ENCODE peak calls at places on chromosomes 5 and 9, in nine cellular contexts. R, W, Z, B, L, T, O, D and I are unnamed samples.

GRCh38 chr5:135641329-135642178 is 62.8 kb upstream of the CXCL14 start:
- DNase-seq in B (no peak), W (no peak), D (no peak), L (no peak), T (no peak), Z (no peak), O (no peak), R (no peak), I (no peak)

GRCh38 chr9:127682351-127683136 is 24.2 kb upstream of the CFAP157 start:
- DNase-seq in L (no peak), T (no peak), R (no peak), O (no peak), Z (peak), B (no peak), D (no peak), W (no peak), I (no peak)

GRCh38 chr9:1231998-1232919 is 182.1 kb downstream of the DMRT2 start:
- DNase-seq in W (no peak), L (peak), T (no peak), Z (no peak), R (no peak), B (no peak), D (peak), O (no peak), I (no peak)

GRCh38 chr5:10513501-10514442 is 50.1 kb upstream of the ANKRD33B start:
- DNase-seq in O (no peak), W (peak), D (peak), B (no peak), L (no peak), Z (peak), R (peak), T (no peak), I (no peak)

GRCh38 chr5:37251673-37252072 is 2.5 kb upstream of the CPLANE1 start:
- DNase-seq in B (no peak), Z (no peak), O (no peak), R (no peak), T (no peak), L (no peak), W (no peak), D (no peak), I (no peak)

GRCh38 chr9:69056416-69056815 is 20.9 kb downstream of the FXN start:
- DNase-seq in R (no peak), Z (no peak), O (no peak), D (no peak), W (peak), L (no peak), T (no peak), B (no peak), I (no peak)

GRCh38 chr5:17169507-17169906 is 47.9 kb upstream of the BASP1 start:
- DNase-seq in T (no peak), D (no peak), Z (no peak), R (peak), L (no peak), B (no peak), W (no peak), O (no peak), I (no peak)

GRCh38 chr5:32942225-32942989 is 231.3 kb downstream of the NPR3 start:
- DNase-seq in O (peak), R (no peak), Z (no peak), L (no peak), D (peak), B (no peak), W (peak), T (peak), I (peak)

GRCh38 chr9:36101916-36102741 is 34.4 kb upstream of the GLIPR2 start:
- DNase-seq in R (peak), L (peak), O (no peak), T (no peak), W (peak), D (peak), Z (peak), B (no peak), I (no peak)

GRCh38 chr5:137342764-137343163 is 156.4 kb downstream of the SPOCK1 start:
- DNase-seq in D (no peak), Z (no peak), T (no peak), W (peak), R (no peak), O (no peak), B (no peak), L (peak), I (no peak)

GRCh38 chr9:37378613-37379004 is 43.9 kb upstream of the GRHPR start:
- DNase-seq in L (no peak), B (peak), W (no peak), R (no peak), Z (peak), D (no peak), O (no peak), T (no peak), I (no peak)

GRCh38 chr5:32586251-32586642 is 890 bp downstream of the SUB1 start:
- DNase-seq in D (no peak), R (no peak), B (no peak), L (no peak), Z (no peak), W (no peak), O (no peak), T (peak), I (no peak)

GRCh38 chr5:8473016-8473415 is 604.1 kb downstream of the MTRR start:
- DNase-seq in T (no peak), Z (no peak), L (no peak), R (no peak), D (no peak), B (no peak), O (no peak), W (no peak), I (no peak)

GRCh38 chr5:139272471-139273321 is 20.8 kb upstream of the MATR3 start:
- DNase-seq in Z (peak), B (no peak), L (peak), O (peak), T (no peak), D (peak), R (no peak), W (peak), I (no peak)

GRCh38 chr9:106892632-106893031 is 29.7 kb downstream of the ZNF462 start:
- DNase-seq in L (peak), W (peak), R (peak), T (no peak), B (no peak), D (peak), Z (peak), O (no peak), I (no peak)

GRCh38 chr9:136198605-136199083 is 6.3 kb downstream of the LHX3 start:
- DNase-seq in Z (no peak), B (no peak), L (peak), O (no peak), T (peak), R (no peak), W (no peak), D (no peak), I (no peak)

GRCh38 chr5:54895816-54896341 is 89.5 kb downstream of the ESM1 start:
- DNase-seq in T (no peak), R (peak), D (peak), Z (no peak), O (no peak), B (no peak), W (peak), L (peak), I (peak)

GRCh38 chr5:171137768-171138540 is 171.1 kb upstream of the TLX3 start:
- DNase-seq in R (no peak), O (no peak), Z (peak), W (no peak), B (no peak), T (no peak), D (no peak), L (no peak), I (no peak)

GRCh38 chr5:91486638-91487037 is 103.5 kb upstream of the ARRDC3 start:
- DNase-seq in O (no peak), R (no peak), B (no peak), D (no peak), L (peak), W (peak), Z (peak), T (no peak), I (no peak)

GRCh38 chr5:8176101-8176693 is 307.2 kb downstream of the MTRR start:
- DNase-seq in L (no peak), R (no peak), O (no peak), B (no peak), T (no peak), W (no peak), Z (peak), D (no peak), I (no peak)

GRCh38 chr5:116009806-116010205 is 22.5 kb upstream of the ARL14EPL start:
- DNase-seq in T (no peak), B (no peak), W (no peak), Z (no peak), L (no peak), O (no peak), D (no peak), R (no peak), I (no peak)

GRCh38 chr9:38371495-38371894 is 21.0 kb upstream of the ALDH1B1 start:
- DNase-seq in D (peak), W (no peak), B (no peak), T (peak), L (peak), O (peak), R (no peak), Z (no peak), I (peak)

GRCh38 chr5:9895305-9895650 is 265.1 kb upstream of the TAS2R1 start:
- DNase-seq in B (no peak), R (no peak), T (no peak), O (no peak), W (no peak), D (no peak), Z (no peak), L (no peak), I (no peak)

GRCh38 chr9:137807721-137808703 is 69.6 kb upstream of the CACNA1B start:
- DNase-seq in R (no peak), B (no peak), W (no peak), T (no peak), L (no peak), O (peak), D (no peak), Z (peak), I (no peak)